ENCODE peak calls at places on chromosome 18, in eight cellular contexts. I is HL-60, D is heart left ventricle, S is bronchial epithelial cell, Q is mesendoderm, F is uterus, Y is SJCRH30, X is body of pancreas. Z is an unnamed sample.

GRCh38 chr18:45050712-45051639 is 370.3 kb downstream of the SETBP1 start:
- DNase-seq in D (no peak), Y (no peak), Q (no peak), X (no peak), S (peak; percentile 88), F (no peak), I (no peak), Z (no peak)

GRCh38 chr18:33440011-33440383 is 524 bp downstream of the CCDC178 start:
- DNase-seq in Y (peak; percentile 9), D (peak; percentile 48), Q (peak; percentile 68), S (peak; percentile 42), F (peak; percentile 18), X (peak; percentile 57), I (no peak), Z (no peak)

GRCh38 chr18:59718108-59719057 is 21.2 kb upstream of the CCBE1 start:
- DNase-seq in Y (peak; percentile 23), S (peak; percentile 80), F (no peak), D (no peak), I (no peak), X (no peak), Q (peak; percentile 81), Z (no peak)

GRCh38 chr18:30451976-30452375 is 590.6 kb downstream of the DSC3 start:
- DNase-seq in X (no peak), S (no peak), D (no peak), Q (no peak), Y (no peak), F (no peak), I (no peak), Z (no peak)

GRCh38 chr18:9057646-9058045 is 44.9 kb upstream of the NDUFV2 start:
- DNase-seq in S (no peak), Q (no peak), Y (no peak), D (no peak), X (no peak), F (no peak), I (no peak), Z (no peak)

GRCh38 chr18:51163543-51163942 is 33.9 kb downstream of the MEX3C start:
- DNase-seq in S (no peak), X (no peak), I (no peak), F (no peak), Y (no peak), D (no peak), Q (no peak), Z (no peak)

GRCh38 chr18:59249186-59249774 is 24.0 kb downstream of the RAX start:
- DNase-seq in I (no peak), F (peak; percentile 29), S (peak; percentile 77), Q (peak; percentile 83), D (no peak), Y (peak; percentile 11), X (peak; percentile 54), Z (no peak)

GRCh38 chr18:484749-485464 is 15.6 kb downstream of the COLEC12 start:
- DNase-seq in Y (no peak), F (no peak), S (no peak), Q (no peak), D (no peak), X (no peak), I (peak; percentile 73), Z (no peak)

GRCh38 chr18:79965119-79965902 is 868 bp downstream of the HSBP1L1 start:
- DNase-seq in Q (peak; percentile 66), D (no peak), S (peak; percentile 79), X (peak; percentile 68), I (peak; percentile 68), F (peak; percentile 66), Y (no peak), Z (no peak)

GRCh38 chr18:45841060-45841764 is 15.7 kb downstream of the SIGLEC15 start:
- DNase-seq in F (no peak), Y (no peak), S (no peak), X (no peak), I (no peak), D (no peak), Q (no peak), Z (no peak)

DNA sequence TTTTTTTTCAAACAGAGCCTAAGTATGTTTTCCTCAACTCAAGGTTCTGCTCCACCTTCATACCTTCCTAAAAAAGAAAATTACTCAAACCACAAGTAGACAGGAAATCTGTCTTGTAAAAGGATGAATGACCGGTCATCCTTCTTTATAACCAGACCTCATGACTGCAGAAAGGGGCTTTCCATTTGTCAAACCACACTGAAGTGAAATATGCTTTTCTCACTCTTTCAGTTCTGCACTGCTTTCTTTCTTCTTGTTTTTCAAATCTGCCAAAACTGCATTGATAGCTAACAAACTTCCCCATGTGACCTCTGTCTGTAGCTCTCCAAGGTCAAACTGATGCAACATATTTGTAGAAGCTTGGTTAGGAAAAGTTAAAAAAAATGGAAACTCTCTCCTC is 308.9 kb upstream of the CCDC68 start:
- DNase-seq in I (no peak), D (no peak), Y (no peak), X (no peak), S (no peak), Q (no peak), F (no peak), Z (no peak)
- H3K4me3 ChIP-seq in I (no peak overlapping the region), D (no peak overlapping the region), Y (no peak overlapping the region), X (no peak overlapping the region), S (no peak overlapping the region), Q (no peak overlapping the region), F (no peak overlapping the region), Z (no peak overlapping the region)

GRCh38 chr18:55404811-55405654 is 183.0 kb downstream of the TCF4 start:
- DNase-seq in I (no peak), Y (no peak), D (no peak), S (no peak), X (no peak), F (no peak), Q (no peak), Z (no peak)

GRCh38 chr18:55405655-55406373 is 182.2 kb downstream of the TCF4 start:
- DNase-seq in D (peak; percentile 92), I (no peak), S (peak; percentile 92), F (peak; percentile 84), Q (peak; percentile 58), X (peak; percentile 62), Y (peak; percentile 78), Z (no peak)

GRCh38 chr18:55407191-55407590 is 180.8 kb downstream of the TCF4 start:
- DNase-seq in X (no peak), F (no peak), Y (no peak), I (no peak), D (no peak), S (no peak), Q (no peak), Z (no peak)

GRCh38 chr18:55407774-55408535 is 180.0 kb downstream of the TCF4 start:
- DNase-seq in Q (no peak), F (no peak), S (no peak), D (no peak), X (no peak), I (no peak), Y (no peak), Z (no peak)

GRCh38 chr18:55406374-55407045 is 181.5 kb downstream of the TCF4 start:
- DNase-seq in Q (no peak), S (no peak), Y (no peak), X (no peak), I (no peak), D (no peak), F (no peak), Z (no peak)
- H3K4me3 ChIP-seq in Q (no peak overlapping the region), S (no peak overlapping the region), Y (no peak overlapping the region), X (no peak overlapping the region), I (no peak overlapping the region), D (no peak overlapping the region), F (no peak overlapping the region), Z (no peak overlapping the region)

DNA sequence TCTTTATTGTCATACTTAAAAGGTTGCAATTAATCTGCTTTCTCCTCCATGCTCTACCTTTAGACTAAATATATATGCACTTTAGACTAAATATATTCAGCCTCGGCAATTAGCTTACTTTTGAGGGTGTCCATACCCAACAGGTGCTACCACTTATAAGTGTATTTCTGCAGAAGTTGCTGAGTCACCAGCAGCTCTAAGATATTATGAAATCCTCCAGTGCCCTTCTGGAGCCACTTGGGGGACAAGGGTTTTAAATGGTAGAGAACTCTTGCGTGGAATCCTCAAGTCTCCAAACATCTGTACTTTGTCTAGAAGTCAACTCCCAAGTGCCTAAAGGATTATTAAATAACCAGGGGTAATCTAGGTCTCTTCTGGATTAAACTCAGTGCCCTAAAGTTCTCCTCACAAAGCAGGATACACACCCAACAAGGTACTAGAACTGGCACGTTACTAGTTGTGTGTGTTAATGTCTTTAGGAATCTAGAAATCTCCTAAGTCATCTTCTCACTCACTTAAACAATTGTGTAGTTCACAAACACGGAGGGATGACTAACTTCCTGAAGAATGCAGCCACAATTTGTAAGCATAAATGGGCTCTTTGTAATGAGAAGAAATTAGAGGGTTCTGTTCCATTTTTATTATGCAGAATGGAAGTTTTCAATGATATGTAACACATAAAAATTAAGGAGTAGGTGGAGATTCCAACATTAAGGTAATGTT is 159.7 kb downstream of the CD226 start:
- DNase-seq in D (no peak), S (peak; percentile 77), Y (no peak), I (no peak), F (no peak), Q (peak; percentile 52), X (no peak), Z (no peak)
- H3K4me3 ChIP-seq in D (no peak overlapping the region), S (no peak overlapping the region), Y (no peak overlapping the region), I (no peak overlapping the region), F (no peak overlapping the region), Q (no peak overlapping the region), X (no peak overlapping the region), Z (no peak overlapping the region)

GRCh38 chr18:35618289-35618688 is 36.7 kb downstream of the GALNT1 start:
- DNase-seq in Y (no peak), D (no peak), I (no peak), X (no peak), Q (no peak), S (no peak), F (no peak), Z (no peak)

GRCh38 chr18:35617865-35618264 is 36.3 kb downstream of the GALNT1 start:
- DNase-seq in S (no peak), F (no peak), D (no peak), Q (no peak), X (no peak), I (no peak), Y (no peak), Z (no peak)

GRCh38 chr18:35619468-35619867 is 37.9 kb downstream of the GALNT1 start:
- DNase-seq in S (no peak), X (no peak), Q (no peak), I (no peak), D (peak; percentile 27), Y (no peak), F (no peak), Z (no peak)

GRCh38 chr18:35619941-35620340 is 38.4 kb downstream of the GALNT1 start:
- DNase-seq in F (no peak), Y (no peak), Q (no peak), I (no peak), S (no peak), X (no peak), D (no peak), Z (no peak)

GRCh38 chr18:35618703-35619102 is 37.2 kb downstream of the GALNT1 start:
- DNase-seq in Q (peak; percentile 74), I (no peak), X (no peak), Y (no peak), D (no peak), F (no peak), S (no peak), Z (no peak)
- H3K4me3 ChIP-seq in Q (no peak overlapping the region), I (no peak overlapping the region), X (no peak overlapping the region), Y (no peak overlapping the region), D (no peak overlapping the region), F (no peak overlapping the region), S (no peak overlapping the region), Z (no peak overlapping the region)